ENCODE peak calls at places on chromosomes 5 and 9, in four cellular contexts. Y, Z, T and O are unnamed samples.

GRCh38 chr9:115758441-115758840 is 395.1 kb upstream of the PAPPA start:
- DNase-seq in Y (no peak), T (no peak), Z (no peak), O (no peak)

GRCh38 chr5:132655821-132656773 is 1.9 kb upstream of the IL13 start:
- DNase-seq in Z (no peak), Y (peak; percentile 61), T (peak; percentile 67), O (peak; percentile 47)

GRCh38 chr5:74954919-74955318 is 88.7 kb upstream of the FAM169A start:
- DNase-seq in Z (peak; percentile 46), Y (no peak), T (no peak), O (peak; percentile 51)

GRCh38 chr9:120705174-120705573 is 9.1 kb downstream of the MEGF9 start:
- DNase-seq in Z (no peak), Y (no peak), T (no peak), O (no peak)

GRCh38 chr5:169374761-169375160 is 73.8 kb upstream of the SLIT3 start:
- DNase-seq in Y (no peak), Z (no peak), T (no peak), O (peak; percentile 23)

GRCh38 chr5:149002761-149003689 is 59.8 kb downstream of the SH3TC2 start:
- DNase-seq in T (no peak), Y (no peak), Z (peak; percentile 78), O (peak; percentile 78)

GRCh38 chr5:51386916-51387853 is 3.9 kb downstream of the ISL1 start:
- DNase-seq in Z (no peak), T (peak; percentile 62), Y (no peak), O (no peak)

GRCh38 chr9:87595605-87596004 is 97.9 kb downstream of the DAPK1 start:
- DNase-seq in Y (no peak), Z (no peak), T (no peak), O (no peak)